ENCODE peak calls at places on chromosome 9, in nine cellular contexts. I is B cell; V is Calu3; T is CD8-positive, alpha-beta T cell; S is neural crest cell; E is cardiac muscle cell; F is upper lobe of left lung; W is osteocyte; U is fibroblast of lung. H is an unnamed sample.
A peak's percentile ranks its signal among the peaks of the same experiment; 100 is the strongest.

GRCh38 chr9:130982636-130983282 is 26.2 kb upstream of the LAMC3 start:
- DNase-seq in I (no peak), V (no peak), T (no peak), S (no peak), E (no peak), F (no peak), W (no peak), U (no peak), H (no peak)

GRCh38 chr9:16535555-16535954 is 334.9 kb downstream of the BNC2 start:
- DNase-seq in I (no peak), V (no peak), T (no peak), S (no peak), E (no peak), F (no peak), W (no peak), U (no peak), H (no peak)

GRCh38 chr9:104923740-104924139 is 4.2 kb downstream of the ABCA1 start:
- DNase-seq in I (peak; percentile 72), V (no peak), T (no peak), S (no peak), E (no peak), F (no peak), W (no peak), U (no peak), H (no peak)

GRCh38 chr9:132879443-132880310 is 979 bp downstream of the SPACA9 start:
- DNase-seq in I (peak; percentile 29), V (no peak), T (no peak), S (no peak), E (no peak), F (no peak), W (no peak), U (no peak), H (no peak)

GRCh38 chr9:127144670-127145458 is 22.4 kb upstream of the ANGPTL2 start:
- DNase-seq in I (no peak), V (no peak), T (no peak), S (no peak), E (peak; percentile 78), F (no peak), W (no peak), U (no peak), H (peak; percentile 25)

GRCh38 chr9:88544245-88544644 is 9.3 kb downstream of the NXNL2 start:
- DNase-seq in I (no peak), V (peak; percentile 54), T (no peak), S (no peak), E (peak; percentile 76), F (no peak), W (no peak), U (no peak), H (no peak)

GRCh38 chr9:94921072-94921471 is 194.6 kb downstream of the AOPEP start:
- DNase-seq in I (no peak), V (no peak), T (no peak), S (no peak), E (peak; percentile 65), F (no peak), W (no peak), U (peak; percentile 92), H (no peak)

GRCh38 chr9:135255033-135255842 is 167.8 kb downstream of the OLFM1 start:
- DNase-seq in I (no peak), V (no peak), T (no peak), S (no peak), E (no peak), F (no peak), W (no peak), U (no peak), H (no peak)

GRCh38 chr9:136741885-136742568 is 713 bp downstream of the LCN10 start:
- DNase-seq in I (peak; percentile 66), V (no peak), T (no peak), S (no peak), E (no peak), F (peak; percentile 36), W (no peak), U (no peak), H (no peak)

GRCh38 chr9:136744747-136745146 is 2.0 kb upstream of the LCN10 start:
- DNase-seq in I (no peak), V (no peak), T (no peak), S (no peak), E (no peak), F (no peak), W (no peak), U (no peak), H (no peak)

GRCh38 chr9:136740971-136741884 is 1.5 kb downstream of the LCN10 start:
- DNase-seq in I (no peak), V (no peak), T (no peak), S (no peak), E (peak; percentile 48), F (no peak), W (no peak), U (no peak), H (no peak)

GRCh38 chr9:136743639-136744211 is 985 bp upstream of the LCN10 start:
- DNase-seq in I (no peak), V (no peak), T (no peak), S (no peak), E (no peak), F (no peak), W (no peak), U (no peak), H (no peak)

DNA sequence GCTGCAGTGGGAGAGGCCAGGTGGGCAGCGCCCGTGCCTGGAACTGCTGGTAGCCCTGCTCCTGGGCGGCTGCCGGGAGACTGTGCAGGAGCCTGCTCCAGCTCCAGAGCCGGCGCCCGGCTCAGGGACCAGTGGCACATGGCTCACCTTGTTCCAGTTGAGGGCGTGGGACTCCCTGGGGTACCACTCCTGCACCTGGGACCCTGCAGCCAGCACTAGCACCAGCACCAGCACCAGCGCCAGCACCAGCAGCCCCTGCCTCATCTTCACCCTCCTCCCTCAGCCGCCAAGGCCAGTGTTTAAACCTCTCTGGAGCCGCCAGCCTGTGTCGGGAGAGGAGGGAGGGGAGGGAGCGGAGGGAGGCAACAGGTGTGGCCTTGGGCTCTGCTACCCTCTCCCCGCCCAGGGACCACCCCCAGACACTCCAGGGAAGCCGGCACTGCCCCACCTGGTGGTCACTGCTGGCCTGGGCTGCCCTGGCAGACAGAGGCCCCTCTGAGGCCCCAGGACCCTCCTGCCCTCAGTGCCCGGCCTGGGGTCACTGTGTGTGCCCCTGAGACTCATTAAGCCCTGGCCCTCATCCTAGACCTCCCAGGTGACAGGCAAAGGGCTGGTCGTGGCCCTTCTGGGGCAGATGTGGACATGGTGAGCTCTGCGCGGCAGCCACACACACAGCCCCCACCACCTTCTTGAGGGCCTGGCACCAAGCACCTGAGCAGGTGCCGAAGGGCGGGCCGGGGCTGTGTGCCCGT is at the start of gene LCN10:
- DNase-seq in I (no peak), V (peak; percentile 43), T (no peak), S (no peak), E (no peak), F (no peak), W (no peak), U (no peak), H (peak; percentile 92)
- TF ChIP-seq CTCF in I (no peak), V (peak; percentile 27), T (no peak), S (peak; percentile 55), E (peak; percentile 46), F (no peak), W (peak; percentile 47), U (peak; percentile 21), H (peak; percentile 70)

DNA sequence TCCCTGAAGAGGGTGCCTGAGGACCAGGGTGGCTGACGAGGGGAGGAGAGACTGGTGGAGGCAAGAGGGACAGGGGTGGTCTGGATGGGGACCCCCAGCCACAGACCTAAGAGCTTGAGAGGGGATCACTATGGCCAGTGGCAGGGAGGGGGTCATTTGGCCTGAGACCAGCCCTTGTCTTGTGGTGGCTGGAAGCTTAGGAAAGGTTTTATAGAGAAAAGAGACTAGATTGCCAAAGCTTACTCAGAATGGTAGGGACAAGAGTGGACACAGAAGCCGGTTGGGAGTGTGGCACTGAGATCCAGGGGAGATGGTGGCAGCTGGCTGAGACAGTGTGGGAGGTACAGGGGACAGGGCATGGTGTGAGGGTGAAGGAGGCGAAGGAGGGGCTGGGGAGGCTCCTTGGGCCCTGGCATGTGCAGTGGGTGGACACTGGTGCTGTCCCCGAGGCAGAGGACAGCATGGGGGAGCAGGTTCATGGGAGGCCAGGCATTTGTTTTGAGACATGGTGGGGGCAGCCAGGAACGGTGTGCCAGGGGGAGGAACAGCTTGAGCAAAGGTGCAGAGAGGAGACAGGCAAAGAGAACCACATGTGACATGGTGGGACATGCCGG is 123.0 kb downstream of the C9orf50 start:
- DNase-seq in I (no peak), V (no peak), T (no peak), S (no peak), E (no peak), F (no peak), W (no peak), U (no peak), H (no peak)
- TF ChIP-seq CTCF in I (no peak), V (no peak), T (no peak), S (no peak), E (no peak), F (no peak), W (no peak), U (no peak), H (no peak)

DNA sequence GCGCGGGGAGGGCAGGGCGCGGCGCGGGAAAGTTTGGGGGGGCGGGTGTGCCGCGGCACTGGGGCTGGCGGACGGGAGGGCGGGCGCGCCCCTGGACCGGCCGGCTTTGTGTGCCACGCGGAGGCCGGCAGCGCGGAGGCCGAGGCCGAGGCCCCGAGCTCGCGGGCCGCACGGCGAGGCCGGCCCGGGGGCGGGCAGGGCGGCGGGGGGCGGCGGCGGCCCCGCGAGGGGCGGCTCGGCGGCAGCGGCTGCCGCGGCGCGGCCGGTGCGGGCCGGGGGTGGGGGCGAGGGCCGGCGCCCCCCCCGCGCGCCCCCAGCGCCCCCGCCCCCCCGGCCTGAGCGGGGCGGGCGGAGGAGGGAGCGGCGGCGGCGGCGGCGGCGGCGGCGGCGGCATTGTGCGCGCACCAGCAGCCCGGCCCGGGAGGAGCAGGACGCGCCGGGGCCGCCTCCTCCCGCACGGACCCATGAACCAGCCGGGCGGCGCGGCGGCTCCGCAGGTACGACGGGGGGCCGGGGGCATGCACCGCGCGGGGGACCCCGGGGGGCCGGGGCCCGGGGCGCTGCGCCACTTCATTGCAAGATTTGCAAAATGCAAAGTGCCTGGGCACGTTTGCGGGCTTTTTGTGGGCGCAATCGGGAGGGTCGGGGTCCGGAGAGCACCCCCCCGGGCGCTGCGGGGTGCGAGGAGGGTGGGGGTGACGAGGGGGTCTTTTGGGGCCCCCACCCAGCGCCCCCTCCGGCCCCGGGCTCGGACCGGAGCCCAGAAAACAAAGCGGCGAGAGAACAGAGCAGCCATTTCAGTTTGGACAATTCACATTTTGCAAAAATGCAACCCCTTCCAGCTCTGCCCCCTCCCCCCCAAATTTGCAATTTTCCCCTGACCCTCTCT is at the start of gene ZNF618:
- DNase-seq in I (peak; percentile 47), V (peak; percentile 33), T (no peak), S (peak; percentile 37), E (peak; percentile 54), F (no peak), W (peak; percentile 85), U (no peak), H (no peak)
- TF ChIP-seq CTCF in I (no peak), V (no peak), T (no peak), S (no peak), E (no peak), F (no peak), W (no peak), U (no peak), H (no peak)

DNA sequence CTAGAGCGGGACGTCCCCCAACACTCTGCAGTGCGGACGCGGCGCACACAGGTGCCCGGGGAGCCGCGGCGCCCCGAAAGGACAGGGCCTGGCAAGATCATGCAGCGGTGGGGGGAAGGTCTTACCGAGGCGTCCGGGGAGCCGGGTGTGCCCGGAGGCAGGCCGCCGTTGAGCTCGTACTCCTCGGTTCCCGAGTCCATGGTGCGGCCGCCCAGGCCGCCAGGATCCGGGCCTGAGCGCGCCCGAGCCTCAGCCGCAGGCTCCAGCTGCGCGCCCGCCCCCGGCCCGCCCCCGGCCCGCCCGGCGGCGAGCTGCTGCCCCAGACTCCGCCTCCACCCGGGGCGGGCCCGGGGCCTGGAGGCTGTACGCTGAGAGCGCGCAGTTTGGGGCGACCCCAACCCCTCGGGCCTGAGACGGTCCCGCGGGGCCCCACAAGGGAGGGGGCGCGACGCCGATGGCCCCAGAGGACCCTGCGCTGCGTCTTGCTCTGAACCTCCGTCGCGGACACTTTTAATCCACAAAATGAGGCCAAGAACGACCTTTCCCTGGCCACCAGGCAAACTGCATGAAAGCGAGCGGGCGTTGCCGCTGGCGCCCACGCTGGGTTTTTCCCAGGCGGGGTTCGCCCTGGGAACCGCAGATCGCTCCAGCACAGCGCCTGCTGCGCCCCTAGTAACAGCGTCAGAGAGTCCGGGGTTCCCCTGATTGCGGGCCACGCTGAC is at the start of gene NINJ1:
- DNase-seq in I (peak; percentile 91), V (peak; percentile 64), T (peak; percentile 59), S (peak; percentile 43), E (peak; percentile 73), F (peak; percentile 83), W (no peak), U (peak; percentile 63), H (peak; percentile 65)
- TF ChIP-seq CTCF in I (no peak), V (no peak), T (no peak), S (no peak), E (no peak), F (peak; percentile 38), W (no peak), U (no peak), H (no peak)

H was measured in H9.